ENCODE peak calls at places on chromosome 5, in four cellular contexts. B, X, K and Z are unnamed samples.

GRCh38 chr5:103808464-103809106 is 246.0 kb upstream of the NUDT12 start:
- DNase-seq in B (peak; percentile 58), X (peak; percentile 39), K (peak; percentile 40), Z (peak; percentile 57)

GRCh38 chr5:10594591-10595210 is 30.8 kb downstream of the ANKRD33B start:
- DNase-seq in B (peak; percentile 30), X (no peak), K (no peak), Z (no peak)

GRCh38 chr5:137753227-137753985 is 757 bp downstream of the HNRNPA0 start:
- DNase-seq in B (no peak), X (peak; percentile 62), K (no peak), Z (peak; percentile 45)

GRCh38 chr5:156037151-156037909 is 289.6 kb upstream of the SGCD start:
- DNase-seq in B (no peak), X (no peak), K (no peak), Z (no peak)

GRCh38 chr5:136492587-136492986 is 127.2 kb upstream of the TRPC7 start:
- DNase-seq in B (no peak), X (no peak), K (no peak), Z (no peak)

GRCh38 chr5:19902316-19902934 is 85.6 kb downstream of the CDH18 start:
- DNase-seq in B (no peak), X (no peak), K (no peak), Z (no peak)

GRCh38 chr5:1748845-1749244 is 50.8 kb downstream of the MRPL36 start:
- DNase-seq in B (no peak), X (no peak), K (no peak), Z (no peak)

GRCh38 chr5:173232499-173233346 is 2.3 kb downstream of the NKX2-5 start:
- DNase-seq in B (no peak), X (no peak), K (no peak), Z (no peak)

GRCh38 chr5:64497390-64497789 is 8.4 kb upstream of the RGS7BP start:
- DNase-seq in B (peak; percentile 73), X (no peak), K (no peak), Z (no peak)

GRCh38 chr5:72383280-72384205 is 63.4 kb downstream of the PTCD2 start:
- DNase-seq in B (peak; percentile 66), X (peak; percentile 44), K (peak; percentile 21), Z (no peak)

GRCh38 chr5:72281764-72282499 is 38.1 kb downstream of the MRPS27 start:
- DNase-seq in B (peak; percentile 52), X (no peak), K (no peak), Z (no peak)

GRCh38 chr5:39175273-39175955 is 43.9 kb downstream of the FYB1 start:
- DNase-seq in B (no peak), X (no peak), K (no peak), Z (peak; percentile 11)

GRCh38 chr5:145912019-145912418 is 24.4 kb upstream of the SH3RF2 start:
- DNase-seq in B (no peak), X (no peak), K (no peak), Z (no peak)

GRCh38 chr5:128228506-128228905 is 144.9 kb downstream of the SLC12A2 start:
- DNase-seq in B (no peak), X (no peak), K (no peak), Z (no peak)

GRCh38 chr5:120101771-120102170 is 362.3 kb upstream of the PRR16 start:
- DNase-seq in B (no peak), X (no peak), K (no peak), Z (no peak)

GRCh38 chr5:150053695-150054392 is 32.5 kb downstream of the CSF1R start:
- DNase-seq in B (no peak), X (no peak), K (no peak), Z (no peak)

GRCh38 chr5:84218546-84218945 is 166.1 kb downstream of the EDIL3 start:
- DNase-seq in B (peak; percentile 11), X (no peak), K (no peak), Z (no peak)

GRCh38 chr5:59188415-59189225 is 605.7 kb downstream of the RAB3C start:
- DNase-seq in B (peak; percentile 74), X (peak; percentile 79), K (peak; percentile 37), Z (peak; percentile 71)

GRCh38 chr5:116497648-116498047 is 77.0 kb downstream of the SEMA6A start:
- DNase-seq in B (no peak), X (no peak), K (no peak), Z (no peak)

GRCh38 chr5:126884269-126884819 is 107.4 kb downstream of the LMNB1 start:
- DNase-seq in B (peak; percentile 95), X (peak; percentile 48), K (no peak), Z (no peak)

GRCh38 chr5:129241755-129242154 is 147.2 kb downstream of the ISOC1 start:
- DNase-seq in B (no peak), X (no peak), K (no peak), Z (no peak)

GRCh38 chr5:95530441-95530840 is 24.3 kb downstream of the SKIC3 start:
- DNase-seq in B (peak; percentile 94), X (no peak), K (no peak), Z (no peak)

GRCh38 chr5:169268019-169268418 is 32.9 kb downstream of the SLIT3 start:
- DNase-seq in B (no peak), X (no peak), K (no peak), Z (no peak)

GRCh38 chr5:10133830-10134229 is 115.9 kb downstream of the ATPSCKMT start:
- DNase-seq in B (peak; percentile 32), X (peak; percentile 19), K (no peak), Z (no peak)

GRCh38 chr5:6820851-6821479 is 107.7 kb downstream of the TENT4A start:
- DNase-seq in B (no peak), X (peak; percentile 70), K (peak; percentile 46), Z (peak; percentile 58)

GRCh38 chr5:153659337-153659736 is 168.9 kb downstream of the GRIA1 start:
- DNase-seq in B (peak; percentile 90), X (no peak), K (no peak), Z (no peak)

GRCh38 chr5:153658151-153658550 is 167.7 kb downstream of the GRIA1 start:
- DNase-seq in B (no peak), X (no peak), K (no peak), Z (no peak)

GRCh38 chr5:153660919-153661318 is 170.4 kb downstream of the GRIA1 start:
- DNase-seq in B (no peak), X (no peak), K (no peak), Z (no peak)

GRCh38 chr5:153658606-153659005 is 168.1 kb downstream of the GRIA1 start:
- DNase-seq in B (no peak), X (no peak), K (no peak), Z (no peak)

DNA sequence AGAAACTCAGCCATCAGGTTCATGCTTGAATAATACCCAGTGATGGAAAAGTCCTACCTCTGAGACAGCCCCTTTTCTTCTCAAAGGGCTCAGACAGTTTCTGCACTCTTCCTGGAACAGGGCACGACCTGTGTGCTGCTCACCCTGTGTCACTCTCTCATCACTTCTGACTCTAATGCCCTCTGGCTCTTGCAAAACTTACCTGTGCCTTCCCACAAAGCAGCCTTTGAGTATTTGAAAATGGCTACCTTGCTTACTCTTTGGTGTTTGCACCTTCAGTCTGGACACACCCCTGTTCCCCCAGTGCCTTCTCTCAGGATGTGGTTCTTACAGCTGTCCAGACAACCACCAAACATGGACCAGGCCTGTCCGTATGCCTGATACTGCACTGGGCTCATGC is 171.4 kb downstream of the GRIA1 start:
- DNase-seq in B (no peak), X (no peak), K (no peak), Z (no peak)
- TF ChIP-seq CTCF in B (no peak), X (no peak), K (no peak), Z (no peak)

GRCh38 chr5:142322403-142322746 is 2.4 kb downstream of the SPRY4 start:
- DNase-seq in B (no peak), X (no peak), K (no peak), Z (no peak)
- H3K4me3 ChIP-seq in B (peak overlapping the region; percentile 98), X (no peak overlapping the region), K (no peak overlapping the region), Z (no peak overlapping the region)

GRCh38 chr5:140564196-140565023 is at the start of the genes APBB3 and SLC35A4:
- DNase-seq in B (peak; percentile 98), X (peak; percentile 98), K (peak; percentile 96), Z (peak; percentile 99)
- TF ChIP-seq CTCF in B (no peak), X (no peak), K (no peak), Z (no peak)

DNA sequence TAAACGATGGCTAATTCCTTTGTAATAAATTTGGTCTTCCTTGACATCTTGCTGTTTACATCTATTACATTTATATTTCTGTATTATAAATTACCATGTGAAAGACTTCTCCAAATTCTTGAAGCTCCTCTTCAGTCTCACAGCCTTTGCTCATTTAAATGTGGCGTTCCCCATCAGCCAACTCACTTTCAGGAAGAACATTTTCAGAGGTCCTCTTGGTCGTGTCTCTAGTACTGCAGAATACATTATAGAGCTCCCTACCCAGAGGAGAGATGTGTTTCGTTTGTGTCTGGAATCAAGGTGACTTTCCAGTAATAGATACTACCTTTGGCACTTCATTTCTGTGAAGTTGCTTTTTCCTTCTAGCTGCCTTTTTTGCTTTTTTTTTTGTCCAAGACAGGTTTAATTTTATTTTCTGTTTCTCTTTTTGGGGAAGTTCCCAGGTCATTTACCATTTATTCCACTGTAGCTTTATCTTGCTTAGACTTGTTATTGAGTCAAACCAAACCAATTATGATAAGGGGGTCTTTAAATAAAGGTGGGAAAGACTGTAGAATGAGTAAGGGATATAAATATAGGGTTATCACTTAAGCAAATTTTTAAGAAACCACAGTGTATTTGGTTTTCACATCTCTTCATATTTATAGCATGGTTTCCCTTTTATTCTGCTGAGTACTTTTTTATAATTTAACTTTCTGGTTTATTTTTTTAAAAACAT is 12.8 kb downstream of the UBE2B start:
- DNase-seq in B (no peak), X (no peak), K (no peak), Z (no peak)
- H3K4me3 ChIP-seq in B (no peak overlapping the region), X (no peak overlapping the region), K (no peak overlapping the region), Z (peak overlapping the region; percentile 27)

GRCh38 chr5:54281933-54282332 is 28.4 kb downstream of the ARL15 start:
- DNase-seq in B (no peak), X (no peak), K (no peak), Z (no peak)
- TF ChIP-seq CTCF in B (no peak), X (no peak), K (no peak), Z (no peak)

DNA sequence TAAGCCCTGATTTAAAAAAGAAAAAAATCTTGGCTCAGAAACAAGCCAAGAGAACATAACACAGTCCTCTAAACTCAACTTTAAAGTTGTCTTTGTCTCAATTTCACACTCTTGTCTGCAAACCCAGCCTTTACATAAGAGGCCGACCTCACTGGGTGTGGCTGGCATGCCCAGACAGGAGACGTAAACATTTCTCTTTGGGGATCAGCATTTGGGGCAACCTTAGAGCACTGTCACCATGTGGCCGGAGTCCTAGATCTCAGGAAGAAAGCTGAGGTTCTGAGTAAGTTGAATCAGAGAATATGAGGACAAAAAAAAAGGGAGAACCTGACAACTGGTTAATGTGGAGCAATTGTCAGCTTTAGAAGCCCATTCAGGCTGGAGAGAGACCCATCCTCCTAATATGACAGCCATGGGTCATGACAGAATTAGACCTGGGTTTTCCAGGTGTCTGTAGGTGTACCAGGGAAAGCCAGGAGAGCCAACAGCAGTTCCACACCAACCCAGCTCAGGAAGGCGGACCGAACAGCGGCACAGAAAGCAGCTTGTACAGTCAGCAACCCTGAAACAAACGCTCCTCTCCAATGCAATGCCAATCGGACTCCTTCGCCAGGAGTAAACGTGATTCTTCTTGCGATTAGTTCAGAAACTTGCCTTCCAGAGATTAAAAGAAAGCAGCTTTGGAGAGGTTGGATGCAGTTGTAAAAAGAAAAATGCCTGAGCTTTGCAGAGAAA is 97.9 kb upstream of the MAP3K1 start:
- DNase-seq in B (no peak), X (peak; percentile 59), K (no peak), Z (no peak)
- H3K4me3 ChIP-seq in B (no peak overlapping the region), X (peak overlapping the region; percentile 29), K (no peak overlapping the region), Z (no peak overlapping the region)

DNA sequence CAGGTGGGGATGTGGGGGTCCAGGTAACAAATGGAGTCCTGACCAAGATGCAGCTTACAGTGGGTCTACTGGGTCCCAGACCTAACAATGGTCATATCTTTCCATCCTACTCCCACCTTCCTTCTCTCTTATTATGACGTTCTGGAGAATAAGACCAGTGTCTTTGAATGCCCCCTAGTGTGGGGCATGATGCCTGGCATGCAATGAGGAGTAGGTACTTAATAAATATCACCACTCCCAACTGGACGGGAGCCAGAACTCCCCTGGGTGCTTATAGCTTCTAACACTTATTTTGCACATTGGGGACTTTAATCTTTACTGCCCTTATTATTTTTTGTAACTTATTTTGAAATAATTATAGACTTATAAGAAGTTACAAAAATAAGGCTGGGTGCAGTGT is 98.2 kb downstream of the NDFIP1 start:
- DNase-seq in B (no peak), X (no peak), K (no peak), Z (no peak)
- TF ChIP-seq CTCF in B (peak; percentile 27), X (no peak), K (peak; percentile 13), Z (no peak)